ENCODE peak calls at places on chromosomes 13 and 19, in seven cellular contexts. One of them, this sample, is unnamed.

GRCh38 chr13:37074703-37075102 is 15.2 kb upstream of the SUPT20H start:
- DNase-seq in BE2C: no peak
- DNase-seq in right lobe of liver: no peak
- DNase-seq in neural progenitor cell: peak; percentile 24
- DNase-seq in fibroblast of mammary gland: peak; percentile 55
- DNase-seq in fibroblast of the aortic adventitia: peak; percentile 69
- DNase-seq in pancreas: no peak
- DNase-seq in this sample: peak; percentile 52

GRCh38 chr19:11400695-11401291 is 16.7 kb upstream of the EPOR start:
- DNase-seq in fibroblast of the aortic adventitia: no peak
- DNase-seq in fibroblast of mammary gland: no peak
- DNase-seq in neural progenitor cell: no peak
- DNase-seq in right lobe of liver: no peak
- DNase-seq in pancreas: no peak
- DNase-seq in BE2C: no peak
- DNase-seq in this sample: no peak

GRCh38 chr19:11191273-11191755 is 6.0 kb downstream of the KANK2 start:
- DNase-seq in neural progenitor cell: no peak
- DNase-seq in fibroblast of mammary gland: peak; percentile 83
- DNase-seq in right lobe of liver: no peak
- DNase-seq in BE2C: peak; percentile 42
- DNase-seq in pancreas: no peak
- DNase-seq in fibroblast of the aortic adventitia: peak; percentile 62
- DNase-seq in this sample: peak; percentile 86

GRCh38 chr19:41883821-41884733 is 1.1 kb downstream of the ARHGEF1 start:
- DNase-seq in fibroblast of the aortic adventitia: peak; percentile 95
- DNase-seq in BE2C: peak; percentile 97
- DNase-seq in right lobe of liver: peak; percentile 97
- DNase-seq in pancreas: peak; percentile 95
- DNase-seq in fibroblast of mammary gland: peak; percentile 94
- DNase-seq in neural progenitor cell: peak; percentile 99
- DNase-seq in this sample: peak; percentile 95

GRCh38 chr13:32838985-32839384 is 177.2 kb upstream of the KL start:
- DNase-seq in fibroblast of mammary gland: no peak
- DNase-seq in pancreas: no peak
- DNase-seq in BE2C: no peak
- DNase-seq in neural progenitor cell: no peak
- DNase-seq in fibroblast of the aortic adventitia: no peak
- DNase-seq in right lobe of liver: no peak
- DNase-seq in this sample: peak; percentile 28

GRCh38 chr19:18776736-18777135 is 14.4 kb downstream of the COMP start:
- DNase-seq in pancreas: no peak
- DNase-seq in BE2C: peak; percentile 88
- DNase-seq in neural progenitor cell: no peak
- DNase-seq in right lobe of liver: no peak
- DNase-seq in fibroblast of the aortic adventitia: peak; percentile 40
- DNase-seq in fibroblast of mammary gland: peak; percentile 72
- DNase-seq in this sample: peak; percentile 13

GRCh38 chr13:23696610-23697009 is 126.4 kb downstream of the TNFRSF19 start:
- DNase-seq in pancreas: no peak
- DNase-seq in BE2C: no peak
- DNase-seq in right lobe of liver: no peak
- DNase-seq in neural progenitor cell: peak; percentile 15
- DNase-seq in fibroblast of the aortic adventitia: no peak
- DNase-seq in fibroblast of mammary gland: no peak
- DNase-seq in this sample: no peak

GRCh38 chr19:43774103-43774939 is 6.5 kb downstream of the KCNN4 start:
- DNase-seq in neural progenitor cell: peak; percentile 85
- DNase-seq in fibroblast of mammary gland: peak; percentile 56
- DNase-seq in right lobe of liver: peak; percentile 73
- DNase-seq in BE2C: peak; percentile 87
- DNase-seq in fibroblast of the aortic adventitia: peak; percentile 58
- DNase-seq in pancreas: peak; percentile 71
- DNase-seq in this sample: peak; percentile 72

GRCh38 chr13:110546933-110547332 is 14.6 kb downstream of the RAB20 start:
- DNase-seq in BE2C: no peak
- DNase-seq in fibroblast of the aortic adventitia: peak; percentile 90
- DNase-seq in fibroblast of mammary gland: peak; percentile 81
- DNase-seq in neural progenitor cell: no peak
- DNase-seq in pancreas: peak; percentile 89
- DNase-seq in right lobe of liver: peak; percentile 84
- DNase-seq in this sample: peak; percentile 86

GRCh38 chr19:38685666-38686529 is 38.4 kb downstream of the ACTN4 start:
- DNase-seq in right lobe of liver: no peak
- DNase-seq in pancreas: no peak
- DNase-seq in fibroblast of mammary gland: peak; percentile 67
- DNase-seq in BE2C: no peak
- DNase-seq in neural progenitor cell: peak; percentile 80
- DNase-seq in fibroblast of the aortic adventitia: peak; percentile 83
- DNase-seq in this sample: peak; percentile 77

GRCh38 chr13:76696370-76696769 is 189.8 kb downstream of the KCTD12 start:
- DNase-seq in fibroblast of mammary gland: peak; percentile 37
- DNase-seq in fibroblast of the aortic adventitia: peak; percentile 64
- DNase-seq in pancreas: no peak
- DNase-seq in neural progenitor cell: no peak
- DNase-seq in right lobe of liver: no peak
- DNase-seq in BE2C: peak; percentile 39
- DNase-seq in this sample: no peak

DNA sequence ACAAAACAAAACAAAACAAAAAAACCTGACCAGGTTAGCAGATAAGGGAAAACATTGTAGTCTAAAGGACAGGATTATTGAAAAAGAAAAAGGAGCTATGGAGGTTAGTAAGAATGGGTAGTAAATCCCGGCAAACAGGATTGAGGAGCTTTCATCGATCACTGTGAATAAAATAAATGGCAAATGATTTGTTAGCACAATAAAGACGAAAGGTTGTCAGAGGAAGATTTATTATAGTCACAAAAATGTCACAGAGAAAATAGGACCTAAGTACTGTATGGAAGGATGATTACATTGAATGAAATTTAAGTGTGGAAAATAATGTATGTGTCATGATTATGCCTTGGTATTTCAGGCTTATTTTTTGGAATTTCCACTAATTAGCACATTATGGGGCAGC is 519.2 kb upstream of the SLITRK6 start:
- DNase-seq in right lobe of liver: no peak
- DNase-seq in pancreas: no peak
- DNase-seq in BE2C: no peak
- DNase-seq in fibroblast of mammary gland: no peak
- DNase-seq in neural progenitor cell: no peak
- DNase-seq in fibroblast of the aortic adventitia: no peak
- DNase-seq in this sample: no peak
- H3K4me3 ChIP-seq in right lobe of liver: no peak overlapping the region
- H3K4me3 ChIP-seq in pancreas: no peak overlapping the region
- H3K4me3 ChIP-seq in BE2C: no peak overlapping the region
- H3K4me3 ChIP-seq in fibroblast of mammary gland: no peak overlapping the region
- H3K4me3 ChIP-seq in neural progenitor cell: no peak overlapping the region
- H3K4me3 ChIP-seq in fibroblast of the aortic adventitia: no peak overlapping the region
- H3K4me3 ChIP-seq in this sample: no peak overlapping the region

DNA sequence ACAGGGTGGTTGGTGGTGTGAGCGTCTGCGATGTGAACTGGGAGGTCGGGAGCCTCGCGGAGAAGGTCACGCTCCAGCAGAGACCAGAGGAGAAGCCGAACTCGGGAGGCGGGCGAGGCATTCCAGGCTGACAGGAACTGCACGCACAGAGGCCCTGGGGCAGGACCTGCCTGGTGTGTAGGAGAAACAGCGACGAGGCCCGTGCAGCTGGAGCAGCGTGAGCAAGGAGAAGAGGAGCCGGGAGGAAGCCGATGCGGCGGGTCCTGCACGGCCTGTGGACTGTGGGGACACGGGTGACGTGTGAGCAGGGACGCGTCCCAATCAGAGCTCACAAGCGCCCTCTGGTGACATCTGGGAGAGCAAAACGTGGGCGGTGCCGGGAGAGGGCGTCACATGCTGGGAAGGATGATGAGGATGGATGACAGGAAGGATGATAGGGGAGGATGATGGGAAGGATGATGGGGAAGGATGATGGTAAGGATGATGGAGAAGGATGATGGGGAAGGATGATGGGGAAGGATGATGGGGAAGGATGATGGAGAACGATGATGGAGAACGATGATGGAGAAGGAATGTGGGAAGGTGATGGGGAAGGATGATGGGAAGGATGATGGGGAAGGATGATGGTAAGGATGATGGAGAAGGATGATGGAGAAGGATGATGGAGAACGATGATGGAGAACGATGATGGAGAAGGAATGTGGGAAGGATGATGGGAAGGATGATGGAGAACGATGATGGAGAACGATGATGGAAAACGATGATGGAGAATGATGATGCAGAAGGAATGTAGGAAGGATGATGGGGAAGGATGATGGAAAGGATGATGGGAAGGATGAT is 16.1 kb upstream of the MADCAM1 start:
- DNase-seq in BE2C: peak; percentile 70
- DNase-seq in fibroblast of mammary gland: peak; percentile 55
- DNase-seq in fibroblast of the aortic adventitia: peak; percentile 43
- DNase-seq in neural progenitor cell: peak; percentile 84
- DNase-seq in pancreas: peak; percentile 85
- DNase-seq in right lobe of liver: peak; percentile 81
- DNase-seq in this sample: peak; percentile 70
- TF ChIP-seq CTCF in BE2C: peak; percentile 53
- TF ChIP-seq CTCF in fibroblast of mammary gland: peak; percentile 38
- TF ChIP-seq CTCF in fibroblast of the aortic adventitia: peak; percentile 53
- TF ChIP-seq CTCF in neural progenitor cell: peak; percentile 63
- TF ChIP-seq CTCF in pancreas: peak; percentile 58
- TF ChIP-seq CTCF in right lobe of liver: peak; percentile 73
- TF ChIP-seq CTCF in this sample: peak; percentile 72

DNA sequence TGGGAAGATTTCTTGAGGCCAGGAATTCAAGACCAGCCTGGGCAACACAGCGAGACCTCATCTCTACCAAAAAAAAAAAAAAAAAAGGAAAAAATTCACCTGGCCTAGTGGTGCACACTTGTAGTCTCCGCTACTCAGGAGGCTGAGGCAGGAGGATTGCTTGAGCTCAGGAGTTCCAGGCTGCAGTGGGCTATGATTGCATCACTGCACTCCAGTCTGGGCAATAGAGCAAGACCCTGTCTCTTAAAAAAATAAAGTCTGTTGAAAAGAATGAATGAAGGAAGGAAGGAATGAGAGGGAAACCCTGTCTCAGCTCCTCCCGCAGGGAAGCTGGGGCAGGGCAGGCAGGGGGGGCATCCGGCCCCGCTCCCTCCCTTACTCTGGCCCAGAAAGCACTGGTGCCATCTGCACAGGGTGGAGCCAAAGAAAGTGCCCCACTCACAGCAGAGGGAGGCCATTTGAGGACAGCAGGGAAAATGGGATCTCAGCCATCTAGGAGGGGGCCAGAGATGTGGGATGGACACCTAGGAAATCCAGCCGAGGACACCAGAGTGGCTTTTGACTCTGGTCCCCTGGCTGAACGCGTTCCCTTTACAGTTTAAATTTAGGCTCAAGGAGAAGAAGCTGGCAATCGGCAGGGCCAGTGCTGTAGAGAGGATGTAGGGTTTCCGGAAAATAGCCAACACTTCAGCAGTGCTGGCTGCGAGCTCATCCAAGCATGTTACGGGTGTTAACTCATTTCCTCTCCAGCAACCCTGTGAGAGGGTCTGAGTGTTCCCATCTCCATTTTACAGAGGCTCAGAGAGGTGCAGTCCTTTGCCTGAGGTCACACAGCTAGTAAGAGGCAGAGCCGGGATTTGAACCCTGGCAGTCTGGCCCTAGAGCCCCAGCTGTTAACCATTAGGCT is 3.6 kb upstream of the HPN start:
- DNase-seq in BE2C: no peak
- DNase-seq in fibroblast of mammary gland: no peak
- DNase-seq in right lobe of liver: no peak
- DNase-seq in neural progenitor cell: no peak
- DNase-seq in fibroblast of the aortic adventitia: peak; percentile 49
- DNase-seq in pancreas: no peak
- DNase-seq in this sample: no peak
- H3K4me3 ChIP-seq in BE2C: no peak overlapping the region
- H3K4me3 ChIP-seq in fibroblast of mammary gland: no peak overlapping the region
- H3K4me3 ChIP-seq in right lobe of liver: no peak overlapping the region
- H3K4me3 ChIP-seq in neural progenitor cell: no peak overlapping the region
- H3K4me3 ChIP-seq in fibroblast of the aortic adventitia: no peak overlapping the region
- H3K4me3 ChIP-seq in pancreas: no peak overlapping the region
- H3K4me3 ChIP-seq in this sample: no peak overlapping the region

GRCh38 chr13:93745884-93746283 is 519.3 kb downstream of the GPC6 start:
- DNase-seq in BE2C: no peak
- DNase-seq in neural progenitor cell: no peak
- DNase-seq in right lobe of liver: no peak
- DNase-seq in pancreas: no peak
- DNase-seq in fibroblast of the aortic adventitia: peak; percentile 73
- DNase-seq in fibroblast of mammary gland: no peak
- DNase-seq in this sample: peak; percentile 23
- TF ChIP-seq CTCF in BE2C: no peak
- TF ChIP-seq CTCF in neural progenitor cell: no peak
- TF ChIP-seq CTCF in right lobe of liver: no peak
- TF ChIP-seq CTCF in pancreas: no peak
- TF ChIP-seq CTCF in fibroblast of the aortic adventitia: no peak
- TF ChIP-seq CTCF in fibroblast of mammary gland: no peak
- TF ChIP-seq CTCF in this sample: no peak

GRCh38 chr19:9835507-9835949 is 410 bp downstream of the PIN1 start:
- DNase-seq in BE2C: no peak
- DNase-seq in neural progenitor cell: no peak
- DNase-seq in fibroblast of mammary gland: no peak
- DNase-seq in pancreas: no peak
- DNase-seq in right lobe of liver: peak; percentile 41
- DNase-seq in fibroblast of the aortic adventitia: no peak
- DNase-seq in this sample: no peak

GRCh38 chr19:9836021-9836420 is 903 bp downstream of the PIN1 start:
- DNase-seq in fibroblast of the aortic adventitia: peak; percentile 52
- DNase-seq in right lobe of liver: no peak
- DNase-seq in neural progenitor cell: no peak
- DNase-seq in BE2C: no peak
- DNase-seq in pancreas: no peak
- DNase-seq in fibroblast of mammary gland: peak; percentile 52
- DNase-seq in this sample: peak; percentile 24

GRCh38 chr19:9838324-9838723 is 3.2 kb downstream of the PIN1 start:
- DNase-seq in pancreas: no peak
- DNase-seq in BE2C: no peak
- DNase-seq in fibroblast of the aortic adventitia: no peak
- DNase-seq in right lobe of liver: no peak
- DNase-seq in fibroblast of mammary gland: no peak
- DNase-seq in neural progenitor cell: no peak
- DNase-seq in this sample: no peak

GRCh38 chr19:9834726-9835506 is at the start of gene PIN1:
- DNase-seq in fibroblast of the aortic adventitia: peak; percentile 97
- DNase-seq in pancreas: peak; percentile 99
- DNase-seq in right lobe of liver: peak; percentile 99
- DNase-seq in fibroblast of mammary gland: peak; percentile 97
- DNase-seq in neural progenitor cell: peak; percentile 100
- DNase-seq in BE2C: peak; percentile 99
- DNase-seq in this sample: peak; percentile 98

DNA sequence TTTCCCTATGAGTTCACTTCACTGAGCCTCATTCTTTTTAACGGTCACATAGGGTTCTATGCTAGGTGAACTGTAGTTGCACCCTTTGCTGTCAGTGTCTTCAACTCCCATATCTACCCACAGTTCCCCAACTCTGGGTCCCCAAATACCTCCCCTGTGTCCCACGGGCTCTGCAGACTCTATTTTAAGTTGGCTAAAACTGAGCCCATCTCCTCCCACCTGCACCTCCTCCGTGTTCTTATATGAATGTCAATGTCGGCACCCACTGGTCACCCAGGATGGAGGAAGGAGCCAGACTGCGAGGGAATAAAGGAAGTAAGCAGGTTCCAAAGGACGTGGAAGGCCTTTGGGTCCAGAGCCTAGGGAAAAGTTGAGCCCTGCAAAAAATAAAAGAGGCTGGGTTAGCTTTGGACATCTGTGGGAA is 804 bp upstream of the PIN1 start:
- DNase-seq in BE2C: no peak
- DNase-seq in neural progenitor cell: no peak
- DNase-seq in fibroblast of the aortic adventitia: no peak
- DNase-seq in fibroblast of mammary gland: no peak
- DNase-seq in pancreas: no peak
- DNase-seq in right lobe of liver: no peak
- DNase-seq in this sample: no peak
- H3K4me3 ChIP-seq in BE2C: peak overlapping the region; percentile 66
- H3K4me3 ChIP-seq in neural progenitor cell: peak overlapping the region; percentile 34
- H3K4me3 ChIP-seq in fibroblast of the aortic adventitia: no peak overlapping the region
- H3K4me3 ChIP-seq in fibroblast of mammary gland: peak overlapping the region; percentile 84
- H3K4me3 ChIP-seq in pancreas: no peak overlapping the region
- H3K4me3 ChIP-seq in right lobe of liver: peak overlapping the region; percentile 88
- H3K4me3 ChIP-seq in this sample: peak overlapping the region; percentile 81